ENCODE peak calls at places on chromosomes 2 and 18, in eight cellular contexts. S, J, Q, E, F, W, T and D are unnamed samples.

GRCh38 chr2:212037062-212037461 is 501.5 kb downstream of the ERBB4 start:
- DNase-seq in S (no peak), J (no peak), Q (no peak), E (no peak), F (no peak), W (no peak), T (no peak), D (no peak)

GRCh38 chr2:71060871-71061270 is 7.6 kb upstream of the NAGK start:
- DNase-seq in S (no peak), J (no peak), Q (peak), E (no peak), F (no peak), W (no peak), T (no peak), D (peak)

GRCh38 chr18:32915526-32915925 is 142.7 kb upstream of the KLHL14 start:
- DNase-seq in S (no peak), J (no peak), Q (no peak), E (no peak), F (no peak), W (no peak), T (no peak), D (no peak)

GRCh38 chr2:98730053-98730850 is 680 bp downstream of the MGAT4A start:
- DNase-seq in S (peak), J (no peak), Q (peak), E (peak), F (peak), W (peak), T (peak), D (no peak)

GRCh38 chr2:121650554-121650930 is 1.3 kb upstream of the CLASP1 start:
- DNase-seq in S (no peak), J (peak), Q (peak), E (no peak), F (peak), W (no peak), T (no peak), D (peak)

GRCh38 chr2:226874749-226875148 is 38.9 kb downstream of the RHBDD1 start:
- DNase-seq in S (no peak), J (no peak), Q (no peak), E (no peak), F (no peak), W (no peak), T (no peak), D (no peak)

GRCh38 chr18:11412790-11413189 is 196.6 kb upstream of the SLC35G4 start:
- DNase-seq in S (no peak), J (no peak), Q (peak), E (no peak), F (no peak), W (no peak), T (no peak), D (peak)

GRCh38 chr2:74089816-74090745 is 57.6 kb downstream of the BOLA3 start:
- DNase-seq in S (no peak), J (no peak), Q (no peak), E (no peak), F (no peak), W (no peak), T (no peak), D (no peak)

GRCh38 chr2:95392730-95393455 is 9.6 kb upstream of the FAHD2A start:
- DNase-seq in S (no peak), J (no peak), Q (no peak), E (no peak), F (no peak), W (no peak), T (no peak), D (no peak)

GRCh38 chr2:47344890-47345583 is 57.9 kb upstream of the MSH2 start:
- DNase-seq in S (peak), J (peak), Q (peak), E (peak), F (no peak), W (no peak), T (no peak), D (peak)

GRCh38 chr2:236176417-236176816 is 8.2 kb upstream of the GBX2 start:
- DNase-seq in S (no peak), J (peak), Q (peak), E (no peak), F (no peak), W (no peak), T (no peak), D (no peak)

GRCh38 chr2:229249536-229249935 is 21.6 kb downstream of the PID1 start:
- DNase-seq in S (no peak), J (no peak), Q (no peak), E (no peak), F (no peak), W (no peak), T (no peak), D (no peak)

GRCh38 chr2:116499389-116499788 is 1315.1 kb upstream of the DDX18 start:
- DNase-seq in S (no peak), J (no peak), Q (no peak), E (no peak), F (no peak), W (no peak), T (no peak), D (no peak)

GRCh38 chr2:6812857-6813530 is 52.7 kb downstream of the CMPK2 start:
- DNase-seq in S (no peak), J (no peak), Q (no peak), E (no peak), F (no peak), W (no peak), T (no peak), D (no peak)

GRCh38 chr2:105406221-105406620 is 7.4 kb upstream of the FHL2 start:
- DNase-seq in S (peak), J (peak), Q (peak), E (no peak), F (no peak), W (no peak), T (no peak), D (peak)

GRCh38 chr18:21053127-21053526 is 58.5 kb downstream of the ROCK1 start:
- DNase-seq in S (no peak), J (peak), Q (peak), E (no peak), F (no peak), W (no peak), T (no peak), D (peak)

GRCh38 chr2:3223080-3223923 is 154.3 kb downstream of the EIPR1 start:
- DNase-seq in S (no peak), J (peak), Q (peak), E (no peak), F (peak), W (peak), T (no peak), D (no peak)

GRCh38 chr18:58288922-58289797 is 245.1 kb downstream of the NEDD4L start:
- DNase-seq in S (no peak), J (peak), Q (peak), E (no peak), F (peak), W (no peak), T (no peak), D (no peak)

GRCh38 chr2:12155308-12156061 is 409.1 kb downstream of the LPIN1 start:
- DNase-seq in S (peak), J (peak), Q (peak), E (no peak), F (no peak), W (no peak), T (no peak), D (peak)

GRCh38 chr18:44195394-44196140 is 485.1 kb upstream of the SETBP1 start:
- DNase-seq in S (no peak), J (no peak), Q (peak), E (no peak), F (no peak), W (no peak), T (no peak), D (no peak)

GRCh38 chr2:26574066-26574899 is 66.9 kb downstream of the CIB4 start:
- DNase-seq in S (no peak), J (no peak), Q (no peak), E (no peak), F (no peak), W (no peak), T (no peak), D (no peak)

GRCh38 chr2:73085691-73086090 is 14.2 kb upstream of the SFXN5 start:
- DNase-seq in S (peak), J (peak), Q (peak), E (peak), F (peak), W (peak), T (peak), D (peak)

GRCh38 chr2:224666951-224667553 is 49.1 kb downstream of the CCDC195 start:
- DNase-seq in S (no peak), J (no peak), Q (no peak), E (no peak), F (no peak), W (no peak), T (no peak), D (no peak)

GRCh38 chr2:218017211-218018053 is 14.6 kb upstream of the TNS1 start:
- DNase-seq in S (no peak), J (no peak), Q (no peak), E (no peak), F (no peak), W (no peak), T (no peak), D (no peak)

GRCh38 chr18:8052237-8052701 is 485.2 kb downstream of the PTPRM start:
- DNase-seq in S (no peak), J (no peak), Q (peak), E (no peak), F (no peak), W (no peak), T (no peak), D (peak)

GRCh38 chr18:3248062-3248669 is 565 bp downstream of the MYL12A start:
- DNase-seq in S (no peak), J (peak), Q (peak), E (no peak), F (peak), W (no peak), T (no peak), D (no peak)

GRCh38 chr2:240990726-240991377 is 7.6 kb upstream of the SNED1 start:
- DNase-seq in S (peak), J (no peak), Q (no peak), E (no peak), F (no peak), W (no peak), T (no peak), D (no peak)

GRCh38 chr18:22921762-22922161 is 11.4 kb upstream of the RBBP8 start:
- DNase-seq in S (no peak), J (no peak), Q (no peak), E (no peak), F (no peak), W (no peak), T (no peak), D (no peak)